ENCODE peak calls at places on chromosomes 16 and 17, in four cellular contexts. B, V, H and E are unnamed samples.

GRCh38 chr17:48055531-48056245 is 7.5 kb downstream of the NFE2L1 start:
- DNase-seq in B (no peak), V (peak), H (no peak), E (peak)

GRCh38 chr16:53220585-53220984 is 165.8 kb downstream of the CHD9 start:
- DNase-seq in B (no peak), V (no peak), H (no peak), E (peak)

GRCh38 chr16:67177743-67178699 is 5.7 kb downstream of the MATCAP1 start:
- DNase-seq in B (peak), V (peak), H (peak), E (no peak)

GRCh38 chr17:29710891-29711418 is 88.2 kb upstream of the CORO6 start:
- DNase-seq in B (no peak), V (peak), H (no peak), E (peak)

GRCh38 chr16:27520982-27521673 is 28.6 kb downstream of the GTF3C1 start:
- DNase-seq in B (no peak), V (peak), H (no peak), E (no peak)

GRCh38 chr17:3944485-3945388 is 19.5 kb downstream of the ATP2A3 start:
- DNase-seq in B (no peak), V (peak), H (peak), E (no peak)

GRCh38 chr16:67150058-67150832 is 553 bp downstream of the B3GNT9 start:
- DNase-seq in B (no peak), V (peak), H (peak), E (no peak)

GRCh38 chr16:50613281-50613991 is 65.2 kb downstream of the NKD1 start:
- DNase-seq in B (no peak), V (peak), H (peak), E (no peak)

GRCh38 chr16:87918314-87918713 is 18.0 kb downstream of the CA5A start:
- DNase-seq in B (no peak), V (no peak), H (no peak), E (no peak)

GRCh38 chr16:58638148-58639036 is 8.8 kb upstream of the CNOT1 start:
- DNase-seq in B (no peak), V (peak), H (no peak), E (peak)

GRCh38 chr17:49290690-49291326 is 60.2 kb upstream of the PHOSPHO1 start:
- DNase-seq in B (no peak), V (peak), H (no peak), E (no peak)

GRCh38 chr16:80720759-80721470 is 83.5 kb downstream of the CDYL2 start:
- DNase-seq in B (no peak), V (no peak), H (no peak), E (no peak)

GRCh38 chr17:74071280-74071679 is 132.2 kb upstream of the RPL38 start:
- DNase-seq in B (no peak), V (no peak), H (no peak), E (no peak)

GRCh38 chr17:76265624-76266243 is 586 bp downstream of the UBALD2 start:
- DNase-seq in B (peak), V (peak), H (peak), E (no peak)

GRCh38 chr16:30395155-30395991 is at the start of gene ZNF48:
- DNase-seq in B (peak), V (peak), H (peak), E (no peak)

GRCh38 chr17:69047368-69048263 is 13.1 kb downstream of the ABCA9 start:
- DNase-seq in B (peak), V (peak), H (no peak), E (peak)

DNA sequence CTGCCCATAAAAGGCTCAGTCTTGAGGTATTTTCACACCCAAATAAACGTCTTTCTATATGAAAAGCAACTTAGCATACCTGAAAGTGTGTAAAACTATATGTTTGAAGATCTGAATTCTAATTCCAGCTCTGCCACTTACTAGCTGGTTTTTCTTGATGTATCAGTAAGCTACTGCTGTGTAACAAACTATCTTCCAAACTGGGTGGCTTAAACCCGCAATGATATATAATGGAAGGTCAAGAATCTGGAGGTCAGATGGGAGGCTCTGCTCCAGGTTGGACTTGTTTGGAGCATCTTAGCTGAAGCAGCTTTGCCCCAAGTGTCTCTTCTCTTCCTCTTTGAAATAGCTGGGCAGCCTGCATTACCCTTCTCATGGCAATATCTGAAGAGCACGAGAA is 164.3 kb upstream of the IRX5 start:
- DNase-seq in B (no peak), V (no peak), H (no peak), E (no peak)
- TF ChIP-seq CTCF in B (no peak), V (no peak), H (no peak), E (no peak)

GRCh38 chr16:1377406-1378010 is 25.8 kb downstream of the GNPTG start:
- DNase-seq in B (no peak), V (no peak), H (no peak), E (no peak)
- H3K4me3 ChIP-seq in B (no peak), V (no peak), H (no peak), E (no peak)

GRCh38 chr16:68436581-68436980 is 11.7 kb downstream of the SMPD3 start:
- DNase-seq in B (no peak), V (no peak), H (no peak), E (no peak)
- TF ChIP-seq CTCF in B (no peak), V (peak), H (no peak), E (peak)

GRCh38 chr16:24820522-24820921 is 25.2 kb upstream of the SLC5A11 start:
- DNase-seq in B (no peak), V (no peak), H (no peak), E (no peak)
- H3K4me3 ChIP-seq in B (no peak), V (no peak), H (no peak), E (no peak)

GRCh38 chr16:71885261-71885650 is 1.3 kb upstream of the ZNF821 start:
- DNase-seq in B (no peak), V (no peak), H (no peak), E (no peak)

GRCh38 chr16:71882505-71883192 is 1.3 kb downstream of the ZNF821 start:
- DNase-seq in B (peak), V (peak), H (no peak), E (no peak)

GRCh38 chr16:71880176-71880575 is 3.8 kb downstream of the ZNF821 start:
- DNase-seq in B (no peak), V (no peak), H (no peak), E (no peak)

GRCh38 chr16:71883849-71884638 is at the start of gene ZNF821:
- DNase-seq in B (peak), V (peak), H (peak), E (no peak)

DNA sequence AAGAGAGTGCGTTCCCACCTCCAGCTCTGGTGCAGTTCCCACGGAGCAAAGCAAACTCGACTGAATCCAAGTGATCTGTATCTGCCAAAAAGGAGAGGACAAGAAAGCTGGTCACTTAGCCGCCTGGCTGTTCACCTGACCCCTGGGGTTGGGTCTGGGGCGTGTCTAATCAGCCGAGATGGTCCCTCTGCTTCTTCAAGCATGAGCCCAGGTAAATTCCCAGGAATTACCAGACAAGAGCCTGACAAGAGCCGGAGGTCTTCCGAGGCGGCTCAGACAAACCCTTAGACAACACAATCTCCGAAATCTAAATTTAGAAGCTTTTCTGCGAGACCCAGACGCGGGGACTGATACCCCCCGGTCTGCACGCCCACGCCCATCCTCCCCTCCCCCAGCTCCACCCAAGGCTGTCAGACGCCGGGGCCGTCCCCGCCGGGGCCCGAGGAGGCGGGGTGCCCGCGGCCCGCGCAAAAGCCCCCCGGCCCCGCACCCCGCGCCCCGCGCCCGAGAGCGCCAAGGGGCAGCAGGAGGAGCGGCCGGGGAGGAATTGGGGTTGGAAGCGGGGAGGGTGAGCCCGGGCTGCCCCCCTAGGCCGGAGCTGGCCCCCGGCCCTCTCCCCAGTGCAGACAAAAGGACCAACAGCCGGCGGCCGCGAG is 661 bp downstream of the ZNF821 start:
- DNase-seq in B (peak), V (no peak), H (no peak), E (no peak)
- TF ChIP-seq CTCF in B (no peak), V (peak), H (no peak), E (no peak)

GRCh38 chr17:32490101-32490482 is 3.3 kb downstream of the CDK5R1 start:
- DNase-seq in B (no peak), V (no peak), H (peak), E (no peak)
- H3K4me3 ChIP-seq in B (no peak), V (no peak), H (no peak), E (no peak)

GRCh38 chr16:84042308-84042878 is at the start of gene SLC38A8:
- DNase-seq in B (no peak), V (no peak), H (peak), E (no peak)
- TF ChIP-seq CTCF in B (no peak), V (no peak), H (no peak), E (no peak)

GRCh38 chr16:19907161-19907992 is 22.7 kb upstream of the GPRC5B start:
- DNase-seq in B (peak), V (peak), H (peak), E (peak)
- H3K4me3 ChIP-seq in B (no peak), V (peak), H (no peak), E (no peak)

GRCh38 chr17:41680426-41681040 is 8.2 kb upstream of the EIF1 start:
- DNase-seq in B (no peak), V (no peak), H (no peak), E (no peak)

GRCh38 chr17:41678411-41678906 is 10.2 kb upstream of the EIF1 start:
- DNase-seq in B (peak), V (no peak), H (no peak), E (no peak)

GRCh38 chr17:41681776-41682175 is 6.9 kb upstream of the EIF1 start:
- DNase-seq in B (no peak), V (no peak), H (no peak), E (no peak)

GRCh38 chr17:41679740-41680425 is 8.8 kb upstream of the EIF1 start:
- DNase-seq in B (no peak), V (no peak), H (no peak), E (no peak)

GRCh38 chr17:41678907-41679739 is 9.6 kb upstream of the EIF1 start:
- DNase-seq in B (peak), V (peak), H (no peak), E (no peak)
- TF ChIP-seq CTCF in B (peak), V (no peak), H (no peak), E (peak)